ENCODE peak calls at places on chromosomes 1 and 21, in six cellular contexts. V is HAP-1; I is iPS DF 6.9; N is stomach; M is cardiac muscle cell; O is CD8-positive, alpha-beta memory T cell. P is an unnamed sample. For H3K4me1, the result is how much of the 10 kb centered on the place peaks cover.

GRCh38 chr1:174678657-174679056 is 230.9 kb downstream of the GPR52 start:
- DNase-seq in I (no peak), M (no peak), N (no peak), V (no peak), O (no peak), P (no peak)

GRCh38 chr1:66542811-66543767 is 9.1 kb downstream of the SGIP1 start:
- DNase-seq in N (peak), V (peak), M (peak), O (no peak), I (no peak), P (peak)

GRCh38 chr1:39987869-39988268 is 32.9 kb downstream of the MFSD2A start:
- DNase-seq in V (no peak), O (no peak), N (no peak), I (no peak), M (no peak), P (no peak)

GRCh38 chr1:151841141-151841540 is 1.5 kb upstream of the C2CD4D start:
- DNase-seq in O (no peak), N (no peak), V (no peak), I (no peak), M (no peak), P (peak)

GRCh38 chr1:48870596-48870995 is 93.9 kb upstream of the BEND5 start:
- DNase-seq in M (peak), I (no peak), N (no peak), O (no peak), V (peak), P (no peak)

GRCh38 chr1:61109158-61109557 is 26.8 kb downstream of the NFIA start:
- DNase-seq in O (no peak), M (no peak), N (no peak), V (no peak), I (no peak), P (no peak)

GRCh38 chr1:1354271-1355247 is 3.8 kb downstream of the MXRA8 start:
- DNase-seq in I (no peak), N (no peak), V (no peak), M (no peak), O (no peak), P (no peak)

GRCh38 chr1:55724551-55725325 is 509.6 kb upstream of the USP24 start:
- DNase-seq in V (peak), N (no peak), M (peak), I (no peak), O (no peak), P (peak)

GRCh38 chr1:30271401-30272287 is 451.7 kb downstream of the MATN1 start:
- DNase-seq in I (no peak), N (no peak), V (no peak), O (no peak), M (no peak), P (no peak)

GRCh38 chr1:212814548-212814947 is 22.9 kb downstream of the TATDN3 start:
- DNase-seq in V (no peak), I (no peak), O (no peak), M (no peak), N (no peak), P (no peak)

GRCh38 chr1:115912116-115912515 is 64.2 kb upstream of the SLC22A15 start:
- DNase-seq in N (no peak), I (no peak), V (no peak), M (no peak), O (no peak), P (no peak)

GRCh38 chr21:38263493-38263892 is 6.7 kb downstream of the KCNJ15 start:
- DNase-seq in M (peak), I (no peak), V (no peak), N (no peak), O (no peak), P (peak)

GRCh38 chr1:224939844-224940425 is 10.5 kb downstream of the DNAH14 start:
- DNase-seq in M (no peak), N (no peak), V (no peak), I (no peak), O (no peak), P (peak)

GRCh38 chr1:109484519-109484975 is 842 bp downstream of the ATXN7L2 start:
- DNase-seq in N (no peak), M (no peak), I (no peak), V (no peak), O (no peak), P (no peak)

GRCh38 chr1:37890378-37891014 is 31.1 kb upstream of the MTF1 start:
- DNase-seq in M (peak), O (no peak), V (peak), I (no peak), N (no peak), P (peak)

GRCh38 chr1:166603296-166603695 is 236.0 kb upstream of the POGK start:
- DNase-seq in M (no peak), V (no peak), I (no peak), N (no peak), O (no peak), P (no peak)

GRCh38 chr1:64186138-64186897 is 17.1 kb upstream of the UBE2U start:
- DNase-seq in O (no peak), V (no peak), M (no peak), I (no peak), N (peak), P (no peak)

GRCh38 chr1:36743286-36744005 is 260.7 kb upstream of the CSF3R start:
- DNase-seq in M (no peak), O (no peak), N (no peak), I (no peak), V (no peak), P (no peak)

GRCh38 chr1:31258581-31258980 is 18.9 kb upstream of the NKAIN1 start:
- DNase-seq in V (no peak), N (no peak), M (no peak), O (no peak), I (no peak), P (no peak)

GRCh38 chr1:97668945-97669344 is 251.9 kb downstream of the DPYD start:
- DNase-seq in I (no peak), N (no peak), V (no peak), M (peak), O (no peak), P (peak)

GRCh38 chr1:161171191-161171590 is 5.0 kb downstream of the PPOX start:
- DNase-seq in N (no peak), I (no peak), V (no peak), O (no peak), M (no peak), P (no peak)

GRCh38 chr1:218683224-218683623 is 338.1 kb downstream of the TGFB2 start:
- DNase-seq in V (no peak), M (no peak), I (no peak), N (no peak), O (no peak), P (no peak)

GRCh38 chr1:24920155-24920925 is 9.7 kb downstream of the RUNX3 start:
- DNase-seq in I (no peak), N (no peak), V (no peak), M (peak), O (peak), P (no peak)

GRCh38 chr1:52209429-52209828 is 67.5 kb downstream of the ZFYVE9 start:
- DNase-seq in V (no peak), O (no peak), M (no peak), I (no peak), N (no peak), P (no peak)

GRCh38 chr1:217602380-217602779 is 28.5 kb downstream of the GPATCH2 start:
- DNase-seq in N (no peak), O (no peak), I (no peak), M (no peak), V (no peak), P (no peak)

GRCh38 chr1:154014154-154014910 is 23.8 kb downstream of the RPS27 start:
- DNase-seq in M (peak), N (no peak), I (no peak), V (no peak), O (no peak), P (peak)

DNA sequence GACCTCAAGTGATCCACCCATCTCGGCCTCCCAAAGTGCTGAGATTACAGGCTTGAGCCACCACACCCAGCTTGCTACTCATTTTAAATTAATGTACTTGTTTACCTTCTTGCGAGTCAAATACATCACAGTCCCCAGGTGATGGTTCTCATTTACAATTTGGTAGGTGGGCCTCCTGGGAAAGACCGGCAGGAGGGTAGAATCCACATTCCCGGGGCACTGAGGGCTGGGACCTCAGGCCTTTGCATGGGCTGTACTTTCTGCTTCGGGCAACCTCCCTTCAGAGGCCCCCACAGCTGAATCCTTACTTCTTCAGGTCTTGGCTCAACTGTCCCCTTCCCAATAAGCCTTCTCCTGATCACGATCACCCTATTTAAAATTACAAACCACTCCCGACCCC is 165.5 kb downstream of the KAZN start:
- DNase-seq in I (no peak), M (no peak), O (no peak), V (no peak), N (no peak), P (no peak)
- H3K4me3 ChIP-seq in I (no peak), M (no peak), O (no peak), V (no peak), N (no peak), P (no peak)

GRCh38 chr1:8378202-8378601 is 60.3 kb downstream of the SLC45A1 start:
- DNase-seq in M (peak), O (no peak), N (no peak), I (no peak), V (no peak), P (no peak)
- H3K4me1 ChIP-seq in M (half or more), O (half or more), N (half or more), I (under half), V (under half), P (under half)

DNA sequence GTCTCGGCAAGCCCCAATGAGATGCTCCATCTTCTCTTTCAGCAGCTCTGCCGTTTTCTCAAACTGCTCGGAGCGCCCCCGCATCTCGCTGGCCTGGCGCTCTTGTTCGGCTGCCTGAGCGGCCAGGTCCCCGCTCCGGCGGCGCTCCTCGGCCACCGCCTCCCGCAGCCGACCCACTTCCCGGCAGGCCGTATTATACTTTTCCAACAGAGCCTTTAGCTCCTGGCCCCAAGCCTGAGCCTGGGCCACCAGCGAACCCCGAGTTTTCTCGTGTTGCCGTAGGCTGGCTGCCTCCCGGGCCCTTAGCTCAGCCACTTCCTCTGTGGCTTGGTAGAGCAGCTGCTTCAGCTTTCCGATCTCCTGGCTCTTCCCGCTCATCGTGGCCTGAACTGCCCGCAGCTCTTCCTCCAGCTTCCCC is 13.1 kb upstream of the PIAS3 start:
- DNase-seq in V (no peak), N (peak), O (peak), M (peak), I (no peak), P (peak)
- H3K4me3 ChIP-seq in V (no peak), N (peak), O (peak), M (no peak), I (peak), P (peak)

DNA sequence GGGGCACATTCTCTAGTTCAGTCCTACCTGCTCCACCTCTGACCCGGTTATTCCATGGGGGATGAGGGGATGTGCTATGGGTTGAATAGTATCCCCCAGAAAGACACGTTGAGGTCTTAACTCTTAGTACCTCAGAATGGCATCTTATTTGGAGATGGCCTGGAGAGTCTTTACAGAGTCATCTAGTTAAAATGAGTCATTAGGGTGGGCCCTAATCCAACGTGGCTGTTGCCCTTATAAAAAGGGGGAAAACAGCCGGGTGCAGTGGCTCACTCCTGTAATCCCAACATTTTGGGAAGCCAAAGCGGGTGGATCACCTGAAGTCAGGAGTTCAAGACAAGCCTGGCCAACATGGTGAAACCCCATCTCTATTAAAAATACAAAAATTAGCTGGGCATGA is 5.7 kb downstream of the TMPRSS3 start:
- DNase-seq in I (no peak), O (no peak), M (no peak), V (no peak), N (no peak), P (no peak)
- H3K4me1 ChIP-seq in I (under half), O (under half), M (under half), V (under half), N (under half), P (under half)

DNA sequence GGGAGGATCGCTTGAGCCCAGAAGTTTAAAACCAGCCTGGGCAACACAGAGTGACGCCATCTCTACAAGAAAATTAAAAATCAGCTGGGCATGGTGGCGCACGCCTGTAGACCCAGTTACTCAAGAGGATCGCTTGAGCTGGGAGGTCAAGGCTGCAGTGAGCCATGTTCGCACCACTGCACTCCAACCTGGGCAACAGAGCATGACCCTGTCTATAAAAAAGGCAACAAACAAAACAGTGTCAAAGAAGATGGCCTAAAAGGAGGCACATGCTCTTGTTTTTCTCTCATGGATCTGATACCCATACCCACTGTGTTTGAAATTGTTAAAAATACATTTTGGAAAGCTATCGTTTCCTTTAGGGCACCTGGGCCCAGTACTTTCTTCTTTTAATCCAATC is 191.7 kb downstream of the SLC45A1 start:
- DNase-seq in N (no peak), V (no peak), O (no peak), I (no peak), M (no peak), P (no peak)
- H3K4me3 ChIP-seq in N (no peak), V (no peak), O (no peak), I (no peak), M (no peak), P (peak)